ENCODE peak calls at places on chromosomes 12 and 14, in six cellular contexts. G, X, W, E, L and I are unnamed samples.

GRCh38 chr12:40106202-40106533 is 287 bp upstream of the SLC2A13 start:
- DNase-seq in L (no peak), G (no peak), W (no peak), X (no peak), E (no peak), I (no peak)

GRCh38 chr14:77301103-77301502 is 19.6 kb downstream of the POMT2 start:
- DNase-seq in W (peak; percentile 89), X (peak; percentile 81), G (peak; percentile 11), L (peak; percentile 84), E (peak; percentile 78), I (peak; percentile 77)

GRCh38 chr14:93994919-93995682 is 2.0 kb upstream of the CCDC197 start:
- DNase-seq in E (peak; percentile 34), X (peak; percentile 96), W (no peak), G (no peak), L (peak; percentile 96), I (peak; percentile 86)

GRCh38 chr12:92136883-92137582 is 8.6 kb downstream of the BTG1 start:
- DNase-seq in E (peak; percentile 54), L (peak; percentile 90), G (no peak), X (peak; percentile 90), W (no peak), I (peak; percentile 27)

GRCh38 chr12:117125275-117125613 is 26.0 kb upstream of the TESC start:
- DNase-seq in W (no peak), G (no peak), X (peak; percentile 36), E (peak; percentile 46), L (peak; percentile 45), I (no peak)

GRCh38 chr12:3745152-3745551 is 7.8 kb downstream of the CRACR2A start:
- DNase-seq in L (no peak), X (no peak), G (no peak), W (no peak), E (no peak), I (no peak)

GRCh38 chr14:78997811-78998210 is 827.6 kb downstream of the NRXN3 start:
- DNase-seq in L (peak; percentile 34), E (peak; percentile 71), X (peak; percentile 55), W (no peak), G (no peak), I (no peak)

GRCh38 chr12:2501464-2502181 is 293.1 kb upstream of the FKBP4 start:
- DNase-seq in X (no peak), G (no peak), L (no peak), W (no peak), E (no peak), I (no peak)

GRCh38 chr12:90652280-90652679 is 302.7 kb downstream of the CCER1 start:
- DNase-seq in L (no peak), G (no peak), X (no peak), W (no peak), E (peak; percentile 48), I (no peak)

GRCh38 chr14:89746654-89747053 is 207.9 kb downstream of the EFCAB11 start:
- DNase-seq in X (no peak), E (no peak), L (no peak), G (no peak), W (no peak), I (no peak)

GRCh38 chr12:119153477-119154434 is 25.0 kb upstream of the HSPB8 start:
- DNase-seq in X (peak; percentile 7), W (peak; percentile 55), G (no peak), E (peak; percentile 25), L (peak; percentile 68), I (peak; percentile 13)

GRCh38 chr14:22691171-22691570 is 47.0 kb upstream of the OR6J1 start:
- DNase-seq in E (no peak), L (peak; percentile 52), W (no peak), X (peak; percentile 94), G (no peak), I (no peak)

GRCh38 chr12:52965337-52965731 is 16.4 kb downstream of the KRT18 start:
- DNase-seq in G (no peak), E (no peak), X (no peak), W (peak; percentile 63), L (no peak), I (no peak)

GRCh38 chr14:36866867-36867266 is 205.2 kb downstream of the PAX9 start:
- DNase-seq in W (no peak), G (no peak), X (no peak), L (no peak), E (no peak), I (no peak)

GRCh38 chr12:85626031-85626781 is 210.0 kb downstream of the RASSF9 start:
- DNase-seq in E (peak; percentile 92), W (no peak), X (peak; percentile 89), G (no peak), L (peak; percentile 88), I (no peak)

GRCh38 chr14:102138535-102138934 is 1.2 kb upstream of the WDR20 start:
- DNase-seq in G (no peak), L (no peak), E (peak; percentile 10), X (no peak), W (no peak), I (no peak)

GRCh38 chr14:59229653-59230406 is 41.4 kb downstream of the DAAM1 start:
- DNase-seq in W (no peak), L (no peak), E (no peak), G (no peak), X (no peak), I (no peak)

GRCh38 chr14:100896369-100897060 is 7.0 kb downstream of the RTL1 start:
- DNase-seq in X (no peak), L (no peak), G (no peak), E (no peak), W (peak; percentile 28), I (no peak)

GRCh38 chr12:106079148-106079738 is 59.5 kb downstream of the NUAK1 start:
- DNase-seq in E (no peak), X (no peak), W (no peak), L (no peak), G (no peak), I (no peak)

GRCh38 chr12:106080111-106080732 is 58.5 kb downstream of the NUAK1 start:
- DNase-seq in X (peak; percentile 95), L (peak; percentile 81), E (no peak), W (no peak), G (no peak), I (no peak)

GRCh38 chr12:106081606-106082005 is 57.1 kb downstream of the NUAK1 start:
- DNase-seq in W (no peak), G (no peak), X (peak; percentile 81), E (no peak), L (no peak), I (peak; percentile 53)

GRCh38 chr12:106080786-106081185 is 58.0 kb downstream of the NUAK1 start:
- DNase-seq in L (peak; percentile 61), X (no peak), G (no peak), W (no peak), E (no peak), I (no peak)

DNA sequence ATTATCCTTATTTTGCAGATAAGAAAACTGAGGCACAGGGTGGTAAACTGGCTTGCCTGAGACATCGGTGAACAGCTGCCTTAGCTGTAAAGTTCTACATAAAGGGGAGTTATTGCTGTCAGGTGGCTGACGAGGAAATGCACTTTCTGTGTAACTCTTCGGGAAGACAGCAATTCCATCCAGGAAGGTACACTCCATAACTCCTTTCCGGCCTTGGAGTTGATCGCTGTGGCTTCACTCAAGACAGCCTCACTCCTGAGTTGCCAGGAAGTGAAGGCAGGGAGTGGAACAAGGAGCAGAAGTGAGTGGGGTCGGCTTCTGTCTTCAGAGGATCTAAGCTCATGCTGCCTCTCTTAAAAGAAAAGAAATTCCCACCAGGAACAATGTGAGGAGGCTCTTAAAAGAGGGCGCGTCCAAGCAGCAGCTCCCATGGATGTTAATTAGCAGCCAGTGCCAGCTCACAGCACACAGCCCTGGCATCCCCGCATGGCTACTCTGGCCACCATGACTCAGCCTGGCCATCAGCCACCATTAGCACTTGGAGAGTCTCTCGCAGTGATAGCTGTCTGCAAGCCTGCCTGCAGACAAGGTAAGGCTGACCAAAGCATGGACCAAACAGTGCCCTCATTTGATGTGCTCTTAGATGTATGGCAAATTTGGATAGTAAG is 60.3 kb downstream of the NUAK1 start:
- DNase-seq in E (no peak), X (peak; percentile 92), L (peak; percentile 97), G (no peak), W (no peak), I (no peak)
- H3K4me1 ChIP-seq in E (no peaks in the 10 kb centered on the region), X (peaks cover 36% of the 10 kb centered on the region), L (peaks cover 67% of the 10 kb centered on the region), G (no peaks in the 10 kb centered on the region), W (no peaks in the 10 kb centered on the region), I (peaks cover 63% of the 10 kb centered on the region)

GRCh38 chr12:55983229-55983849 is 9.5 kb downstream of the RAB5B start:
- DNase-seq in X (no peak), E (no peak), W (no peak), L (no peak), G (no peak), I (no peak)
- H3K27ac ChIP-seq in X (no peak overlapping the region), E (no peak overlapping the region), W (no peak overlapping the region), L (no peak overlapping the region), G (no peak overlapping the region), I (no peak overlapping the region)

GRCh38 chr12:121246893-121247557 is 37.1 kb downstream of the P2RX4 start:
- DNase-seq in W (no peak), G (no peak), L (no peak), X (no peak), E (no peak), I (no peak)
- H3K36me3 ChIP-seq in W (no peaks in the 10 kb centered on the region), G (peaks cover 9% of the 10 kb centered on the region), L (peaks cover 3% of the 10 kb centered on the region), X (peaks cover 19% of the 10 kb centered on the region), E (peaks cover 10% of the 10 kb centered on the region), I (no peaks in the 10 kb centered on the region)

DNA sequence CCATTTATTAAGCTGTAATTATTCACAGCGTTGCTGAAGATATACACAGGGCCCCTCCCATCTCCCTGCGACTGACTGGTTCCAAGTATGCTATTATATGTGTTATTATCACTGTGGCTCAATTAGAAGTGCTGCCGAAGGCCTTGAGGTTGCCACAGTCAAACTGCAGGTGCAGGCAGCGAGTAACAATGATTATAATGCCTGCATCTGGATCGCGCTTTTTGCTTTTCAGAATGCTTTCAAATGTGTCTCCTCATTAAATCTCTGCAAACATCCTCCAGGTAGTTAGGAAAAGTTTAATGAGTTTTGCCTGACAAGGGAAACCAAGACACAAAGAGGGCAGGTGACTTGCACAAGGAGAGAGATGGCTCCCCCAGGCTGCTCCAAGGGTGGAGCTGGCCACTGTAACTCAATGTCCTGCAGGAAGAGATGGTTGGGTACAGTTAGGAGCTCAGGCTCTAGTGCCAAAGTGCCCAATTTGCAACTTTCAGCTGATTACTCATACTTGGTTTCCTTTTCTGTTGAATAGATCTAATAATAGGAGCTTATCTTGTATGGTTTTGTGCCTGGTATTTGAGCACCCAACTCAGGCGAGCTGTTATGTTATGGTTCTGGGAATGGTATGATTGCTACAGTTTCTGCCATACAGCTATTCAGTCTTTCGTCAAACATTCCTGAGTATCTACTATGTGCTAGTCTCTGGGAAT is 1.7 kb upstream of the SYNE3 start:
- DNase-seq in E (no peak), G (no peak), W (peak; percentile 47), L (peak; percentile 42), X (peak; percentile 70), I (no peak)
- H3K4me1 ChIP-seq in E (peaks cover 72% of the 10 kb centered on the region), G (peaks cover 87% of the 10 kb centered on the region), W (peaks cover 35% of the 10 kb centered on the region), L (peaks cover 47% of the 10 kb centered on the region), X (peaks cover 23% of the 10 kb centered on the region), I (peaks cover 19% of the 10 kb centered on the region)